ENCODE peak calls at places on chromosomes 1 and 21, in ten cellular contexts. One of them, this sample, is unnamed.

GRCh38 chr1:228060458-228061190 is 21.9 kb upstream of the ARF1 start:
- DNase-seq in HTR-8/SVneo: no peak
- DNase-seq in GM23338: peak
- DNase-seq in kidney tubule cell: no peak
- DNase-seq in NCI-H1436 treated with DMSO at 0.1 percent for 48 hours: no peak
- DNase-seq in left colon: peak
- DNase-seq in AG04450: no peak
- DNase-seq in NCI-H510A treated with DMSO at 0.1 percent for 48 hours: no peak
- DNase-seq in HuH-7: no peak
- DNase-seq in central memory CD8-positive, alpha-beta T cell: no peak
- DNase-seq in this sample: peak

GRCh38 chr1:29579821-29580425 is 343.6 kb downstream of the PTPRU start:
- DNase-seq in HTR-8/SVneo: peak
- DNase-seq in GM23338: no peak
- DNase-seq in kidney tubule cell: peak
- DNase-seq in NCI-H1436 treated with DMSO at 0.1 percent for 48 hours: no peak
- DNase-seq in left colon: no peak
- DNase-seq in AG04450: peak
- DNase-seq in NCI-H510A treated with DMSO at 0.1 percent for 48 hours: no peak
- DNase-seq in HuH-7: no peak
- DNase-seq in central memory CD8-positive, alpha-beta T cell: no peak
- DNase-seq in this sample: peak

GRCh38 chr1:241531195-241532172 is 694 bp upstream of the KMO start:
- DNase-seq in HTR-8/SVneo: peak
- DNase-seq in GM23338: peak
- DNase-seq in kidney tubule cell: peak
- DNase-seq in NCI-H1436 treated with DMSO at 0.1 percent for 48 hours: peak
- DNase-seq in left colon: no peak
- DNase-seq in AG04450: peak
- DNase-seq in NCI-H510A treated with DMSO at 0.1 percent for 48 hours: peak
- DNase-seq in HuH-7: peak
- DNase-seq in central memory CD8-positive, alpha-beta T cell: no peak
- DNase-seq in this sample: peak

GRCh38 chr1:152141971-152142584 is 16.9 kb downstream of the RPTN start:
- DNase-seq in HTR-8/SVneo: peak
- DNase-seq in GM23338: peak
- DNase-seq in kidney tubule cell: peak
- DNase-seq in NCI-H1436 treated with DMSO at 0.1 percent for 48 hours: no peak
- DNase-seq in left colon: peak
- DNase-seq in AG04450: no peak
- DNase-seq in NCI-H510A treated with DMSO at 0.1 percent for 48 hours: no peak
- DNase-seq in HuH-7: peak
- DNase-seq in central memory CD8-positive, alpha-beta T cell: no peak
- DNase-seq in this sample: peak

GRCh38 chr21:16767201-16767600 is 745.6 kb upstream of the CXADR start:
- DNase-seq in HTR-8/SVneo: no peak
- DNase-seq in GM23338: no peak
- DNase-seq in kidney tubule cell: no peak
- DNase-seq in NCI-H1436 treated with DMSO at 0.1 percent for 48 hours: no peak
- DNase-seq in left colon: no peak
- DNase-seq in AG04450: no peak
- DNase-seq in NCI-H510A treated with DMSO at 0.1 percent for 48 hours: no peak
- DNase-seq in HuH-7: no peak
- DNase-seq in central memory CD8-positive, alpha-beta T cell: no peak
- DNase-seq in this sample: no peak

GRCh38 chr1:223825767-223826461 is 19.8 kb downstream of the TP53BP2 start:
- DNase-seq in HTR-8/SVneo: no peak
- DNase-seq in GM23338: no peak
- DNase-seq in kidney tubule cell: no peak
- DNase-seq in NCI-H1436 treated with DMSO at 0.1 percent for 48 hours: no peak
- DNase-seq in left colon: no peak
- DNase-seq in AG04450: no peak
- DNase-seq in NCI-H510A treated with DMSO at 0.1 percent for 48 hours: no peak
- DNase-seq in HuH-7: no peak
- DNase-seq in central memory CD8-positive, alpha-beta T cell: no peak
- DNase-seq in this sample: peak

GRCh38 chr1:116763787-116764465 is 9.7 kb downstream of the CD2 start:
- DNase-seq in HTR-8/SVneo: no peak
- DNase-seq in GM23338: peak
- DNase-seq in kidney tubule cell: peak
- DNase-seq in NCI-H1436 treated with DMSO at 0.1 percent for 48 hours: no peak
- DNase-seq in left colon: peak
- DNase-seq in AG04450: no peak
- DNase-seq in NCI-H510A treated with DMSO at 0.1 percent for 48 hours: no peak
- DNase-seq in HuH-7: peak
- DNase-seq in central memory CD8-positive, alpha-beta T cell: no peak
- DNase-seq in this sample: peak

GRCh38 chr1:41955461-41956159 is 36.9 kb upstream of the HIVEP3 start:
- DNase-seq in HTR-8/SVneo: peak
- DNase-seq in GM23338: no peak
- DNase-seq in kidney tubule cell: peak
- DNase-seq in NCI-H1436 treated with DMSO at 0.1 percent for 48 hours: no peak
- DNase-seq in left colon: no peak
- DNase-seq in AG04450: peak
- DNase-seq in NCI-H510A treated with DMSO at 0.1 percent for 48 hours: no peak
- DNase-seq in HuH-7: no peak
- DNase-seq in central memory CD8-positive, alpha-beta T cell: no peak
- DNase-seq in this sample: peak

GRCh38 chr1:226349801-226350503 is 41.0 kb upstream of the LIN9 start:
- DNase-seq in HTR-8/SVneo: no peak
- DNase-seq in GM23338: no peak
- DNase-seq in kidney tubule cell: no peak
- DNase-seq in NCI-H1436 treated with DMSO at 0.1 percent for 48 hours: no peak
- DNase-seq in left colon: peak
- DNase-seq in AG04450: no peak
- DNase-seq in NCI-H510A treated with DMSO at 0.1 percent for 48 hours: no peak
- DNase-seq in HuH-7: no peak
- DNase-seq in central memory CD8-positive, alpha-beta T cell: no peak
- DNase-seq in this sample: peak

GRCh38 chr1:30754684-30755171 is 2.8 kb downstream of the LAPTM5 start:
- DNase-seq in HTR-8/SVneo: no peak
- DNase-seq in GM23338: no peak
- DNase-seq in kidney tubule cell: no peak
- DNase-seq in NCI-H1436 treated with DMSO at 0.1 percent for 48 hours: no peak
- DNase-seq in left colon: no peak
- DNase-seq in AG04450: no peak
- DNase-seq in NCI-H510A treated with DMSO at 0.1 percent for 48 hours: no peak
- DNase-seq in HuH-7: no peak
- DNase-seq in central memory CD8-positive, alpha-beta T cell: no peak
- DNase-seq in this sample: no peak

GRCh38 chr1:42913426-42914091 is 45.1 kb downstream of the SLC2A1 start:
- DNase-seq in HTR-8/SVneo: peak
- DNase-seq in GM23338: peak
- DNase-seq in kidney tubule cell: peak
- DNase-seq in NCI-H1436 treated with DMSO at 0.1 percent for 48 hours: no peak
- DNase-seq in left colon: peak
- DNase-seq in AG04450: peak
- DNase-seq in NCI-H510A treated with DMSO at 0.1 percent for 48 hours: peak
- DNase-seq in HuH-7: peak
- DNase-seq in central memory CD8-positive, alpha-beta T cell: peak
- DNase-seq in this sample: peak

GRCh38 chr1:193457676-193458075 is 271.3 kb upstream of the B3GALT2 start:
- DNase-seq in HTR-8/SVneo: no peak
- DNase-seq in GM23338: no peak
- DNase-seq in kidney tubule cell: peak
- DNase-seq in NCI-H1436 treated with DMSO at 0.1 percent for 48 hours: no peak
- DNase-seq in left colon: no peak
- DNase-seq in AG04450: no peak
- DNase-seq in NCI-H510A treated with DMSO at 0.1 percent for 48 hours: peak
- DNase-seq in HuH-7: no peak
- DNase-seq in central memory CD8-positive, alpha-beta T cell: no peak
- DNase-seq in this sample: peak

GRCh38 chr1:23567629-23567995 is 8.3 kb upstream of the ID3 start:
- DNase-seq in HTR-8/SVneo: no peak
- DNase-seq in GM23338: peak
- DNase-seq in kidney tubule cell: no peak
- DNase-seq in NCI-H1436 treated with DMSO at 0.1 percent for 48 hours: no peak
- DNase-seq in left colon: no peak
- DNase-seq in AG04450: no peak
- DNase-seq in NCI-H510A treated with DMSO at 0.1 percent for 48 hours: no peak
- DNase-seq in HuH-7: no peak
- DNase-seq in central memory CD8-positive, alpha-beta T cell: no peak
- DNase-seq in this sample: no peak

GRCh38 chr1:224170748-224171478 is 12.1 kb upstream of the DEGS1 start:
- DNase-seq in HTR-8/SVneo: peak
- DNase-seq in GM23338: peak
- DNase-seq in kidney tubule cell: peak
- DNase-seq in NCI-H1436 treated with DMSO at 0.1 percent for 48 hours: no peak
- DNase-seq in left colon: peak
- DNase-seq in AG04450: no peak
- DNase-seq in NCI-H510A treated with DMSO at 0.1 percent for 48 hours: no peak
- DNase-seq in HuH-7: peak
- DNase-seq in central memory CD8-positive, alpha-beta T cell: no peak
- DNase-seq in this sample: no peak

GRCh38 chr21:44765231-44766013 is 36.2 kb downstream of the UBE2G2 start:
- DNase-seq in HTR-8/SVneo: no peak
- DNase-seq in GM23338: no peak
- DNase-seq in kidney tubule cell: peak
- DNase-seq in NCI-H1436 treated with DMSO at 0.1 percent for 48 hours: no peak
- DNase-seq in left colon: no peak
- DNase-seq in AG04450: no peak
- DNase-seq in NCI-H510A treated with DMSO at 0.1 percent for 48 hours: peak
- DNase-seq in HuH-7: no peak
- DNase-seq in central memory CD8-positive, alpha-beta T cell: peak
- DNase-seq in this sample: peak

GRCh38 chr21:45539796-45540600 is 2.2 kb downstream of the SLC19A1 start:
- DNase-seq in HTR-8/SVneo: no peak
- DNase-seq in GM23338: no peak
- DNase-seq in kidney tubule cell: no peak
- DNase-seq in NCI-H1436 treated with DMSO at 0.1 percent for 48 hours: no peak
- DNase-seq in left colon: peak
- DNase-seq in AG04450: no peak
- DNase-seq in NCI-H510A treated with DMSO at 0.1 percent for 48 hours: no peak
- DNase-seq in HuH-7: no peak
- DNase-seq in central memory CD8-positive, alpha-beta T cell: no peak
- DNase-seq in this sample: no peak

GRCh38 chr1:247175458-247175857 is 3.6 kb upstream of the ZNF124 start:
- DNase-seq in HTR-8/SVneo: no peak
- DNase-seq in GM23338: no peak
- DNase-seq in kidney tubule cell: no peak
- DNase-seq in NCI-H1436 treated with DMSO at 0.1 percent for 48 hours: no peak
- DNase-seq in left colon: no peak
- DNase-seq in AG04450: no peak
- DNase-seq in NCI-H510A treated with DMSO at 0.1 percent for 48 hours: no peak
- DNase-seq in HuH-7: no peak
- DNase-seq in central memory CD8-positive, alpha-beta T cell: no peak
- DNase-seq in this sample: no peak

GRCh38 chr1:44672956-44673674 is 1.2 kb downstream of the TMEM53 start:
- DNase-seq in HTR-8/SVneo: no peak
- DNase-seq in GM23338: no peak
- DNase-seq in kidney tubule cell: no peak
- DNase-seq in NCI-H1436 treated with DMSO at 0.1 percent for 48 hours: no peak
- DNase-seq in left colon: no peak
- DNase-seq in AG04450: no peak
- DNase-seq in NCI-H510A treated with DMSO at 0.1 percent for 48 hours: no peak
- DNase-seq in HuH-7: no peak
- DNase-seq in central memory CD8-positive, alpha-beta T cell: no peak
- DNase-seq in this sample: no peak

GRCh38 chr1:228750915-228751314 is 15.6 kb downstream of the RHOU start:
- DNase-seq in HTR-8/SVneo: no peak
- DNase-seq in GM23338: no peak
- DNase-seq in kidney tubule cell: no peak
- DNase-seq in NCI-H1436 treated with DMSO at 0.1 percent for 48 hours: no peak
- DNase-seq in left colon: no peak
- DNase-seq in AG04450: no peak
- DNase-seq in NCI-H510A treated with DMSO at 0.1 percent for 48 hours: no peak
- DNase-seq in HuH-7: no peak
- DNase-seq in central memory CD8-positive, alpha-beta T cell: no peak
- DNase-seq in this sample: no peak

GRCh38 chr1:27135920-27136551 is 18.9 kb downstream of the SLC9A1 start:
- DNase-seq in HTR-8/SVneo: no peak
- DNase-seq in GM23338: peak
- DNase-seq in kidney tubule cell: peak
- DNase-seq in NCI-H1436 treated with DMSO at 0.1 percent for 48 hours: no peak
- DNase-seq in left colon: no peak
- DNase-seq in AG04450: no peak
- DNase-seq in NCI-H510A treated with DMSO at 0.1 percent for 48 hours: no peak
- DNase-seq in HuH-7: no peak
- DNase-seq in central memory CD8-positive, alpha-beta T cell: no peak
- DNase-seq in this sample: peak

GRCh38 chr1:30675761-30676160 is 47.6 kb downstream of the MATN1 start:
- DNase-seq in HTR-8/SVneo: no peak
- DNase-seq in GM23338: no peak
- DNase-seq in kidney tubule cell: no peak
- DNase-seq in NCI-H1436 treated with DMSO at 0.1 percent for 48 hours: no peak
- DNase-seq in left colon: no peak
- DNase-seq in AG04450: no peak
- DNase-seq in NCI-H510A treated with DMSO at 0.1 percent for 48 hours: no peak
- DNase-seq in HuH-7: no peak
- DNase-seq in central memory CD8-positive, alpha-beta T cell: no peak
- DNase-seq in this sample: no peak

GRCh38 chr1:54485417-54485816 is 62.6 kb upstream of the ACOT11 start:
- DNase-seq in HTR-8/SVneo: no peak
- DNase-seq in GM23338: no peak
- DNase-seq in kidney tubule cell: no peak
- DNase-seq in NCI-H1436 treated with DMSO at 0.1 percent for 48 hours: no peak
- DNase-seq in left colon: no peak
- DNase-seq in AG04450: no peak
- DNase-seq in NCI-H510A treated with DMSO at 0.1 percent for 48 hours: no peak
- DNase-seq in HuH-7: no peak
- DNase-seq in central memory CD8-positive, alpha-beta T cell: no peak
- DNase-seq in this sample: peak

GRCh38 chr1:19484793-19485361 is 462 bp downstream of the CAPZB start:
- DNase-seq in HTR-8/SVneo: peak
- DNase-seq in GM23338: peak
- DNase-seq in kidney tubule cell: peak
- DNase-seq in NCI-H1436 treated with DMSO at 0.1 percent for 48 hours: no peak
- DNase-seq in left colon: no peak
- DNase-seq in AG04450: no peak
- DNase-seq in NCI-H510A treated with DMSO at 0.1 percent for 48 hours: peak
- DNase-seq in HuH-7: peak
- DNase-seq in central memory CD8-positive, alpha-beta T cell: no peak
- DNase-seq in this sample: peak

GRCh38 chr1:203531063-203531462 is 37.1 kb downstream of the OPTC start:
- DNase-seq in HTR-8/SVneo: no peak
- DNase-seq in GM23338: no peak
- DNase-seq in kidney tubule cell: no peak
- DNase-seq in NCI-H1436 treated with DMSO at 0.1 percent for 48 hours: no peak
- DNase-seq in left colon: no peak
- DNase-seq in AG04450: no peak
- DNase-seq in NCI-H510A treated with DMSO at 0.1 percent for 48 hours: no peak
- DNase-seq in HuH-7: no peak
- DNase-seq in central memory CD8-positive, alpha-beta T cell: no peak
- DNase-seq in this sample: no peak

GRCh38 chr1:12370241-12370980 is 140.6 kb downstream of the VPS13D start:
- DNase-seq in HTR-8/SVneo: no peak
- DNase-seq in GM23338: no peak
- DNase-seq in kidney tubule cell: no peak
- DNase-seq in NCI-H1436 treated with DMSO at 0.1 percent for 48 hours: no peak
- DNase-seq in left colon: no peak
- DNase-seq in AG04450: no peak
- DNase-seq in NCI-H510A treated with DMSO at 0.1 percent for 48 hours: no peak
- DNase-seq in HuH-7: no peak
- DNase-seq in central memory CD8-positive, alpha-beta T cell: no peak
- DNase-seq in this sample: no peak

This sample was measured in NCI-H69.